ENCODE peak calls at places on chromosome 9, in six cellular contexts. X is neural progenitor cell, G is astrocyte of the spinal cord, W is fibroblast of mammary gland, I is lower leg skin, T is ovary. Z is an unnamed sample.

GRCh38 chr9:114348906-114349482 is 19.3 kb downstream of the ORM2 start:
- DNase-seq in X (peak), G (peak), W (peak), I (peak), T (peak), Z (peak)

GRCh38 chr9:84823426-84824271 is 154.1 kb downstream of the NTRK2 start:
- DNase-seq in X (no peak), G (no peak), W (no peak), I (peak), T (no peak), Z (no peak)

GRCh38 chr9:133729646-133730281 is 8.4 kb downstream of the SARDH start:
- DNase-seq in X (peak), G (no peak), W (no peak), I (no peak), T (peak), Z (no peak)

GRCh38 chr9:14343948-14344547 is 30.1 kb upstream of the NFIB start:
- DNase-seq in X (peak), G (no peak), W (no peak), I (no peak), T (peak), Z (no peak)

GRCh38 chr9:120927125-120928014 is 774 bp upstream of the TRAF1 start:
- DNase-seq in X (no peak), G (no peak), W (no peak), I (no peak), T (no peak), Z (no peak)

GRCh38 chr9:72149231-72149975 is at the start of gene GDA:
- DNase-seq in X (peak), G (no peak), W (no peak), I (no peak), T (no peak), Z (no peak)

GRCh38 chr9:93964685-93965084 is 9.5 kb upstream of the BARX1 start:
- DNase-seq in X (no peak), G (no peak), W (no peak), I (no peak), T (no peak), Z (no peak)

GRCh38 chr9:83959061-83959460 is 21.0 kb downstream of the HNRNPK start:
- DNase-seq in X (no peak), G (peak), W (peak), I (no peak), T (no peak), Z (peak)

GRCh38 chr9:99253772-99254431 is 31.8 kb downstream of the SEC61B start:
- DNase-seq in X (peak), G (no peak), W (peak), I (no peak), T (no peak), Z (no peak)

GRCh38 chr9:20043035-20043434 is 254.2 kb upstream of the SLC24A2 start:
- DNase-seq in X (no peak), G (no peak), W (no peak), I (no peak), T (no peak), Z (no peak)

GRCh38 chr9:121322037-121322736 is 47.9 kb downstream of the STOM start:
- DNase-seq in X (no peak), G (peak), W (peak), I (peak), T (no peak), Z (peak)

GRCh38 chr9:114002986-114003740 is 74.9 kb downstream of the AMBP start:
- DNase-seq in X (no peak), G (peak), W (no peak), I (peak), T (peak), Z (no peak)

GRCh38 chr9:121985792-121986494 is 107.2 kb downstream of the TTLL11 start:
- DNase-seq in X (no peak), G (peak), W (no peak), I (peak), T (no peak), Z (no peak)

GRCh38 chr9:7967851-7968250 is 168.3 kb upstream of the DMAC1 start:
- DNase-seq in X (no peak), G (no peak), W (no peak), I (no peak), T (no peak), Z (no peak)

GRCh38 chr9:13282998-13283397 is 3.5 kb upstream of the MPDZ start:
- DNase-seq in X (peak), G (no peak), W (no peak), I (no peak), T (no peak), Z (peak)

GRCh38 chr9:13443380-13444271 is 164.1 kb upstream of the MPDZ start:
- DNase-seq in X (peak), G (no peak), W (no peak), I (no peak), T (no peak), Z (no peak)

GRCh38 chr9:20564650-20565049 is 57.6 kb downstream of the MLLT3 start:
- DNase-seq in X (no peak), G (no peak), W (no peak), I (no peak), T (no peak), Z (no peak)

GRCh38 chr9:72871685-72872084 is 81.2 kb downstream of the ALDH1A1 start:
- DNase-seq in X (peak), G (peak), W (peak), I (no peak), T (no peak), Z (peak)

GRCh38 chr9:1434082-1434481 is 383.9 kb downstream of the DMRT2 start:
- DNase-seq in X (no peak), G (no peak), W (no peak), I (no peak), T (no peak), Z (peak)

GRCh38 chr9:81534138-81534865 is 155.0 kb downstream of the TLE1 start:
- DNase-seq in X (peak), G (no peak), W (peak), I (no peak), T (no peak), Z (no peak)

GRCh38 chr9:111041902-111042301 is 3.6 kb upstream of the LPAR1 start:
- DNase-seq in X (no peak), G (no peak), W (no peak), I (no peak), T (no peak), Z (no peak)

GRCh38 chr9:19036611-19037010 is 3.6 kb upstream of the SAXO1 start:
- DNase-seq in X (no peak), G (no peak), W (no peak), I (no peak), T (no peak), Z (no peak)

GRCh38 chr9:123246534-123246933 is 21.9 kb downstream of the STRBP start:
- DNase-seq in X (no peak), G (peak), W (no peak), I (no peak), T (no peak), Z (peak)

GRCh38 chr9:28956111-28956880 is 1383.0 kb upstream of the C9orf72 start:
- DNase-seq in X (no peak), G (no peak), W (no peak), I (no peak), T (no peak), Z (no peak)

GRCh38 chr9:11868795-11869194 is 824.4 kb upstream of the TYRP1 start:
- DNase-seq in X (no peak), G (no peak), W (no peak), I (no peak), T (no peak), Z (no peak)

GRCh38 chr9:13064060-13064459 is 215.4 kb downstream of the MPDZ start:
- DNase-seq in X (no peak), G (no peak), W (no peak), I (no peak), T (no peak), Z (no peak)

GRCh38 chr9:74036549-74037231 is 460.4 kb upstream of the RORB start:
- DNase-seq in X (no peak), G (peak), W (peak), I (no peak), T (no peak), Z (no peak)

GRCh38 chr9:134804871-134805270 is 75.7 kb upstream of the FCN2 start:
- DNase-seq in X (no peak), G (no peak), W (no peak), I (no peak), T (no peak), Z (no peak)

GRCh38 chr9:35791321-35791921 is at the start of gene NPR2:
- DNase-seq in X (peak), G (no peak), W (no peak), I (no peak), T (peak), Z (peak)

GRCh38 chr9:6098431-6098830 is 83.0 kb upstream of the RANBP6 start:
- DNase-seq in X (no peak), G (no peak), W (peak), I (no peak), T (no peak), Z (peak)

DNA sequence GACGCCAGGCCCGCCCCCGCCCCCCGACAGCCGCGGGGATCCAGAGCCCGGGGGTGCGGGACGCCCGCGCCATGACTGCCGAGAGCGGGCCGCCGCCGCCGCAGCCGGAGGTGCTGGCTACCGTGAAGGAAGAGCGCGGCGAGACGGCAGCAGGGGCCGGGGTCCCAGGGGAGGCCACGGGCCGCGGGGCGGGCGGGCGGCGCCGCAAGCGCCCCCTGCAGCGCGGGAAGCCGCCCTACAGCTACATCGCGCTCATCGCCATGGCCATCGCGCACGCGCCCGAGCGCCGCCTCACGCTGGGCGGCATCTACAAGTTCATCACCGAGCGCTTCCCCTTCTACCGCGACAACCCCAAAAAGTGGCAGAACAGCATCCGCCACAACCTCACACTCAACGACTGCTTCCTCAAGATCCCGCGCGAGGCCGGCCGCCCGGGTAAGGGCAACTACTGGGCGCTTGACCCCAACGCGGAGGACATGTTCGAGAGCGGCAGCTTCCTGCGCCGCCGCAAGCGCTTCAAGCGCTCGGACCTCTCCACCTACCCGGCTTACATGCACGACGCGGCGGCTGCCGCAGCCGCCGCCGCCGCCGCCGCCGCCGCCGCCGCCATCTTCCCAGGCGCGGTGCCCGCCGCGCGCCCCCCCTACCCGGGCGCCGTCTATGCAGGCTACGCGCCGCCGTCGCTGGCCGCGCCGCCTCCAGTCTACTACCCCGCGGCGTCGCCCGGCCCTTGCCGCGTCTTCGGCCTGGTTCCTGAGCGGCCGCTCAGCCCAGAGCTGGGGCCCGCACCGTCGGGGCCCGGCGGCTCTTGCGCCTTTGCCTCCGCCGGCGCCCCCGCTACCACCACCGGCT is 1.0 kb downstream of the FOXE1 start:
- DNase-seq in X (peak), G (no peak), W (peak), I (no peak), T (no peak), Z (peak)
- TF ChIP-seq CTCF in X (peak), G (no peak), W (no peak), I (no peak), T (no peak), Z (no peak)

DNA sequence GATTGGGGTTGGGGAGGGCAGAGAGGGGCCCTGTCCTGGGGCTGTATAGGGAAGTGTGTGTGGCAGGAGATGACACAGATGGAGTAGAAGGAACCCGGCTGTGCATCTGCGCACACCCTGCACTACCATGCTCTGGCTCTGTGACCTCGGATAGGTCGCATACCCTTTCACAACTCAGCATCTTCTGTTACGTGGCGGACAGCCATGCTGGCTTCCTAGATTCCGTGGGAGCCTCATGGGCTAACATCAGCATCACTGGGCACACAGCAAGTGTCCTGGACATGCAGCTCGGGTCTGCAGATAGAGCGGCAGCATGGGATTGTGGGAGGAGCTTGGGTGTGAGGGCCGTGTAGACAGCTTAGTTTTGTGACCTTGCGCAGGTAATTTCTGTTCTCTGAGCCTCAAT is 9.2 kb downstream of the ARPC5L start:
- DNase-seq in X (no peak), G (no peak), W (no peak), I (no peak), T (no peak), Z (no peak)
- H3K4me3 ChIP-seq in X (no peak), G (no peak), W (peak), I (no peak), T (no peak), Z (no peak)

DNA sequence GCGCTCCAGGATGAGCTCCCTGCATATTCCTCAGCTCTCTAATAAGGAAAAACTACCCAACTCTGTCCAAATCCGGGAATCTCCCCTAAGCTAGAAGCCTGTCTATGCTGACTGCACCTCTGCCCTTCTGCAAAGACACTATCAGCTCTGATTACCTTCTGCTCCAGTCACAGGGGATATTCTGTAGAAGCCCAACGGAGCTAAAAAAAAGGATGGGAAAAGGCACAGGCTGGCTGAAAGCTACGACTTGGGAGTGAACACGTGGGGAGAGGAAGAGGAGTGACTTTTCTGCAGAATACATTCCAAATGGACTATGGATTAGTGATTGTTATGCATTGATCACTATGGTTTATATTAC is 50.7 kb downstream of the IARS1 start:
- DNase-seq in X (no peak), G (no peak), W (no peak), I (no peak), T (no peak), Z (no peak)
- TF ChIP-seq CTCF in X (no peak), G (no peak), W (no peak), I (no peak), T (no peak), Z (no peak)

GRCh38 chr9:37121881-37122280 is 1.5 kb downstream of the ZCCHC7 start:
- DNase-seq in X (no peak), G (no peak), W (peak), I (no peak), T (no peak), Z (no peak)
- H3K4me3 ChIP-seq in X (peak), G (peak), W (peak), I (no peak), T (no peak), Z (peak)

GRCh38 chr9:136858844-136859757 is 7.0 kb downstream of the MAMDC4 start:
- DNase-seq in X (no peak), G (peak), W (peak), I (no peak), T (peak), Z (no peak)
- TF ChIP-seq CTCF in X (no peak), G (no peak), W (no peak), I (no peak), T (no peak), Z (no peak)

DNA sequence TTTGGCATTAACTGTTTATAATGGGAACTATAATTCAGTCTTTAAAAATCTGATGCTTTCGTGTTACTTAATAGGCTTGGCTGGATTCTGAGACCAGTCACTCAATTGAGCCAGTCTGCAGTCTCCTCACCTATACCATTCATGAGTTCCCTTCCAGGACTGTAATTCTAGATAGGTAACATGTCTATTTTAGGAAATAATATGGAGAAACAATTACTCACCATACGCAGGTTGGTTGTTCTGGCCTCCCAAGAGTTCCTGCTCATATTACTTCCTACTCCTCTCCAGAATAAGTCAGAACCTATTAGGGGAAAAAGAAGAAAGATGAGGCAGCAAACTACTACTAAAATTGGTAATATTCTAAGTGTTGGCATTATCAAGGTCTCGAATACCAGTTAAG is 4.5 kb upstream of the IARS1 start:
- DNase-seq in X (no peak), G (no peak), W (no peak), I (no peak), T (no peak), Z (no peak)
- H3K4me3 ChIP-seq in X (no peak), G (no peak), W (no peak), I (no peak), T (no peak), Z (no peak)

DNA sequence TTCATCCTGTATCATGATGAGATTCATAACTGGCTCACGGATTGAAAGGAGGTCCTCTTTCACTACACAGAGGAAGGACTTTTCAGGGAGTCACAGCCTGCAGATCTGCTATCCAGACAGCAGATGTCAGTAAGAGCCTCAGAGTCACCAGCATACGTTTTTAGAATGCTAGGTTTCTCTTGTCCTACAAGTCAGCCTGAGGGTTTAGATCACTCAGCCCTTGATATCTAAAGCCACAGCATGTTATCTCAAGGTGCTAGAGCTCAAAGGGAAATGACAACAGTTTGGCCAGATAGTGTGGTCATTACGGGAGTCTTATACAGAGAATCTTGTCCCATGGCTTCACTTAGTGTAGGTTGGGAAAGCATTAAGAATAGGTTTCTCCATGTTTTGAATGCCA is 30.9 kb upstream of the SLC46A2 start:
- DNase-seq in X (peak), G (peak), W (peak), I (no peak), T (no peak), Z (peak)
- TF ChIP-seq CTCF in X (peak), G (peak), W (peak), I (no peak), T (no peak), Z (peak)